ENCODE peak calls at places on chromosomes 11 and 22, in ten cellular contexts. One of them, this sample, is unnamed.

GRCh38 chr11:34977039-34977906 is 60.9 kb downstream of the PDHX start:
- DNase-seq in brain microvascular endothelial cell: peak
- DNase-seq in CD8-positive, alpha-beta T cell: no peak
- DNase-seq in lung: no peak
- DNase-seq in fibroblast of mammary gland: peak
- DNase-seq in NB4: peak
- DNase-seq in AG04450: peak
- DNase-seq in mucosa of descending colon: no peak
- DNase-seq in IMR-90: peak
- DNase-seq in lower lobe of right lung: no peak
- DNase-seq in this sample: no peak

GRCh38 chr11:97990162-97990920 is 1030.4 kb upstream of the CNTN5 start:
- DNase-seq in CD8-positive, alpha-beta T cell: no peak
- DNase-seq in brain microvascular endothelial cell: peak
- DNase-seq in NB4: no peak
- DNase-seq in lung: no peak
- DNase-seq in lower lobe of right lung: no peak
- DNase-seq in mucosa of descending colon: no peak
- DNase-seq in IMR-90: no peak
- DNase-seq in AG04450: no peak
- DNase-seq in fibroblast of mammary gland: no peak
- DNase-seq in this sample: no peak

GRCh38 chr22:49545606-49546005 is 282.1 kb downstream of the BRD1 start:
- DNase-seq in mucosa of descending colon: no peak
- DNase-seq in IMR-90: no peak
- DNase-seq in fibroblast of mammary gland: no peak
- DNase-seq in brain microvascular endothelial cell: no peak
- DNase-seq in NB4: no peak
- DNase-seq in AG04450: no peak
- DNase-seq in lung: no peak
- DNase-seq in CD8-positive, alpha-beta T cell: no peak
- DNase-seq in lower lobe of right lung: peak
- DNase-seq in this sample: no peak

GRCh38 chr22:46047226-46047625 is 70.3 kb upstream of the WNT7B start:
- DNase-seq in CD8-positive, alpha-beta T cell: no peak
- DNase-seq in lower lobe of right lung: peak
- DNase-seq in fibroblast of mammary gland: no peak
- DNase-seq in mucosa of descending colon: peak
- DNase-seq in AG04450: no peak
- DNase-seq in NB4: no peak
- DNase-seq in brain microvascular endothelial cell: no peak
- DNase-seq in lung: no peak
- DNase-seq in IMR-90: no peak
- DNase-seq in this sample: no peak

GRCh38 chr22:42039271-42039670 is 31.3 kb downstream of the NAGA start:
- DNase-seq in lower lobe of right lung: no peak
- DNase-seq in AG04450: no peak
- DNase-seq in mucosa of descending colon: no peak
- DNase-seq in IMR-90: peak
- DNase-seq in fibroblast of mammary gland: peak
- DNase-seq in lung: no peak
- DNase-seq in brain microvascular endothelial cell: no peak
- DNase-seq in CD8-positive, alpha-beta T cell: no peak
- DNase-seq in NB4: no peak
- DNase-seq in this sample: no peak

GRCh38 chr11:26712497-26712896 is 9.4 kb downstream of the SLC5A12 start:
- DNase-seq in mucosa of descending colon: no peak
- DNase-seq in NB4: no peak
- DNase-seq in lung: no peak
- DNase-seq in CD8-positive, alpha-beta T cell: no peak
- DNase-seq in brain microvascular endothelial cell: no peak
- DNase-seq in fibroblast of mammary gland: no peak
- DNase-seq in lower lobe of right lung: no peak
- DNase-seq in AG04450: no peak
- DNase-seq in IMR-90: no peak
- DNase-seq in this sample: no peak

GRCh38 chr11:113618360-113618759 is 87.7 kb downstream of the TMPRSS5 start:
- DNase-seq in NB4: no peak
- DNase-seq in lower lobe of right lung: no peak
- DNase-seq in lung: no peak
- DNase-seq in mucosa of descending colon: no peak
- DNase-seq in AG04450: no peak
- DNase-seq in CD8-positive, alpha-beta T cell: no peak
- DNase-seq in IMR-90: peak
- DNase-seq in brain microvascular endothelial cell: peak
- DNase-seq in fibroblast of mammary gland: peak
- DNase-seq in this sample: no peak

GRCh38 chr11:84383571-84383970 is 1097.4 kb upstream of the CCDC90B start:
- DNase-seq in NB4: no peak
- DNase-seq in mucosa of descending colon: no peak
- DNase-seq in lower lobe of right lung: no peak
- DNase-seq in fibroblast of mammary gland: no peak
- DNase-seq in lung: no peak
- DNase-seq in IMR-90: no peak
- DNase-seq in AG04450: no peak
- DNase-seq in brain microvascular endothelial cell: no peak
- DNase-seq in CD8-positive, alpha-beta T cell: no peak
- DNase-seq in this sample: no peak

GRCh38 chr11:111938687-111939160 is 1.6 kb downstream of the DIXDC1 start:
- DNase-seq in brain microvascular endothelial cell: peak
- DNase-seq in mucosa of descending colon: no peak
- DNase-seq in CD8-positive, alpha-beta T cell: no peak
- DNase-seq in IMR-90: peak
- DNase-seq in AG04450: no peak
- DNase-seq in lung: no peak
- DNase-seq in NB4: peak
- DNase-seq in fibroblast of mammary gland: peak
- DNase-seq in lower lobe of right lung: no peak
- DNase-seq in this sample: peak

GRCh38 chr11:72229336-72229924 is 4.9 kb downstream of the INPPL1 start:
- DNase-seq in brain microvascular endothelial cell: no peak
- DNase-seq in NB4: no peak
- DNase-seq in lower lobe of right lung: no peak
- DNase-seq in CD8-positive, alpha-beta T cell: no peak
- DNase-seq in IMR-90: no peak
- DNase-seq in fibroblast of mammary gland: no peak
- DNase-seq in AG04450: no peak
- DNase-seq in lung: peak
- DNase-seq in mucosa of descending colon: no peak
- DNase-seq in this sample: no peak

GRCh38 chr22:21762712-21763581 is 27.4 kb upstream of the YPEL1 start:
- DNase-seq in NB4: no peak
- DNase-seq in CD8-positive, alpha-beta T cell: no peak
- DNase-seq in IMR-90: no peak
- DNase-seq in mucosa of descending colon: no peak
- DNase-seq in brain microvascular endothelial cell: no peak
- DNase-seq in lung: no peak
- DNase-seq in AG04450: no peak
- DNase-seq in fibroblast of mammary gland: no peak
- DNase-seq in lower lobe of right lung: no peak
- DNase-seq in this sample: peak

GRCh38 chr11:44619931-44620725 is 54.7 kb downstream of the CD82 start:
- DNase-seq in brain microvascular endothelial cell: no peak
- DNase-seq in lower lobe of right lung: no peak
- DNase-seq in AG04450: no peak
- DNase-seq in IMR-90: no peak
- DNase-seq in mucosa of descending colon: no peak
- DNase-seq in CD8-positive, alpha-beta T cell: no peak
- DNase-seq in fibroblast of mammary gland: no peak
- DNase-seq in lung: peak
- DNase-seq in NB4: no peak
- DNase-seq in this sample: no peak

GRCh38 chr11:67615455-67616430 is 9.0 kb downstream of the NDUFV1 start:
- DNase-seq in mucosa of descending colon: peak
- DNase-seq in CD8-positive, alpha-beta T cell: no peak
- DNase-seq in lung: no peak
- DNase-seq in AG04450: no peak
- DNase-seq in brain microvascular endothelial cell: no peak
- DNase-seq in fibroblast of mammary gland: peak
- DNase-seq in NB4: peak
- DNase-seq in lower lobe of right lung: peak
- DNase-seq in IMR-90: no peak
- DNase-seq in this sample: peak

GRCh38 chr11:75328426-75329277 is 22.8 kb downstream of the ARRB1 start:
- DNase-seq in brain microvascular endothelial cell: peak
- DNase-seq in AG04450: no peak
- DNase-seq in CD8-positive, alpha-beta T cell: no peak
- DNase-seq in NB4: peak
- DNase-seq in lower lobe of right lung: peak
- DNase-seq in lung: peak
- DNase-seq in fibroblast of mammary gland: peak
- DNase-seq in IMR-90: peak
- DNase-seq in mucosa of descending colon: peak
- DNase-seq in this sample: peak

GRCh38 chr11:82043316-82043715 is 690.3 kb downstream of the FAM181B start:
- DNase-seq in fibroblast of mammary gland: no peak
- DNase-seq in IMR-90: no peak
- DNase-seq in CD8-positive, alpha-beta T cell: no peak
- DNase-seq in brain microvascular endothelial cell: no peak
- DNase-seq in lower lobe of right lung: no peak
- DNase-seq in lung: no peak
- DNase-seq in AG04450: no peak
- DNase-seq in mucosa of descending colon: no peak
- DNase-seq in NB4: no peak
- DNase-seq in this sample: no peak

GRCh38 chr11:94558932-94559331 is 8.2 kb upstream of the PIWIL4 start:
- DNase-seq in fibroblast of mammary gland: no peak
- DNase-seq in NB4: peak
- DNase-seq in IMR-90: no peak
- DNase-seq in brain microvascular endothelial cell: no peak
- DNase-seq in lung: no peak
- DNase-seq in lower lobe of right lung: no peak
- DNase-seq in AG04450: no peak
- DNase-seq in CD8-positive, alpha-beta T cell: no peak
- DNase-seq in mucosa of descending colon: no peak
- DNase-seq in this sample: no peak
- TF ChIP-seq CTCF in fibroblast of mammary gland: no peak
- TF ChIP-seq CTCF in NB4: no peak
- TF ChIP-seq CTCF in IMR-90: no peak
- TF ChIP-seq CTCF in brain microvascular endothelial cell: no peak
- TF ChIP-seq CTCF in lung: no peak
- TF ChIP-seq CTCF in lower lobe of right lung: no peak
- TF ChIP-seq CTCF in AG04450: no peak
- TF ChIP-seq CTCF in CD8-positive, alpha-beta T cell: no peak
- TF ChIP-seq CTCF in mucosa of descending colon: no peak
- TF ChIP-seq CTCF in this sample: no peak

GRCh38 chr11:118003021-118003423 is 16.8 kb downstream of the IL10RA start:
- DNase-seq in brain microvascular endothelial cell: no peak
- DNase-seq in lower lobe of right lung: no peak
- DNase-seq in AG04450: no peak
- DNase-seq in NB4: peak
- DNase-seq in fibroblast of mammary gland: no peak
- DNase-seq in mucosa of descending colon: no peak
- DNase-seq in CD8-positive, alpha-beta T cell: no peak
- DNase-seq in lung: no peak
- DNase-seq in IMR-90: no peak
- DNase-seq in this sample: peak
- H3K4me3 ChIP-seq in brain microvascular endothelial cell: no peak
- H3K4me3 ChIP-seq in lower lobe of right lung: no peak
- H3K4me3 ChIP-seq in AG04450: no peak
- H3K4me3 ChIP-seq in NB4: no peak
- H3K4me3 ChIP-seq in fibroblast of mammary gland: no peak
- H3K4me3 ChIP-seq in mucosa of descending colon: no peak
- H3K4me3 ChIP-seq in CD8-positive, alpha-beta T cell: no peak
- H3K4me3 ChIP-seq in lung: no peak
- H3K4me3 ChIP-seq in IMR-90: no peak
- H3K4me3 ChIP-seq in this sample: no peak

DNA sequence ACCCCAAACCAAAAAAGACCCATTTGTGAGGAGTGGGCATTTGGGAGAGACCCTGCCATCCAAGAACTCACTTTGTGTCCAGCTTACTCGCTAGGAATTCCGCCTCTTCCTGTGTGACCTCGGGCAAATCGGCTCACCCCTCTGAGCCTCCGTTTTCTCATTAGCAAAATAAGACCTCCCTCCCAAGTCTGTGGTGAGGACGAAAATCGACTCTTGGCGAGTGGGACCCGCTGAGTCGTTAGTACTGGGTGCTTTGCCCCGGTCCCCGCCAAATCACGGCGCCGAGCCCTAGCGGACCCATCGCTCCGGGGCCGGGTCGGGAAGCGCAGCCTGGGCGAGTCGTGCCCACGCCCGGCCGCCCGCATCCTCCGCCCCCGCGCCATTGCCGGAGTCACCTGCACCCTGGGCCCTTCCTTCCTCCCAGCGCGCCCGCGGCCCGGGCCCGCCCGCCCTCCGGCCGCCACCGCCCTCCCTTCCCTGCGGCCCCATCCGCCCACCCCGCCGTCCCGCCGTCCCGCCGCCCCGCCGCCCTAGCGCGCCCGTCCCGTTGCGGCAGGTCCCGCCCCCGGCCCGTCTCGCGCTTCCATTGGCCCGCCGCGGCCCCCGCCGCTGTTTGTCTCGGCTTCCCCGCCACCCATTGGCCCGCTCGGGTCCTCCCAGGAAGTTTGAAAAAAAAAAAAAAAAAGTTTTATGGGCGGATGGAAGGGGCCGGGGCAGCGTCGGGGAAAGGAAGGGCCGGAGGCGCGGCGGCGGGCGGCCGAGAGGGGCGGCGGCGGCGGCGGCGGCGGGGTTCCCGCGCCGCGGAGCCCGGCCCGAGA is 48.9 kb downstream of the TRIOBP start:
- DNase-seq in mucosa of descending colon: peak
- DNase-seq in IMR-90: peak
- DNase-seq in CD8-positive, alpha-beta T cell: peak
- DNase-seq in AG04450: peak
- DNase-seq in lung: peak
- DNase-seq in fibroblast of mammary gland: peak
- DNase-seq in lower lobe of right lung: peak
- DNase-seq in brain microvascular endothelial cell: peak
- DNase-seq in NB4: peak
- DNase-seq in this sample: peak
- TF ChIP-seq CTCF in mucosa of descending colon: no peak
- TF ChIP-seq CTCF in IMR-90: no peak
- TF ChIP-seq CTCF in CD8-positive, alpha-beta T cell: no peak
- TF ChIP-seq CTCF in AG04450: no peak
- TF ChIP-seq CTCF in lung: no peak
- TF ChIP-seq CTCF in fibroblast of mammary gland: no peak
- TF ChIP-seq CTCF in lower lobe of right lung: no peak
- TF ChIP-seq CTCF in brain microvascular endothelial cell: no peak
- TF ChIP-seq CTCF in NB4: no peak
- TF ChIP-seq CTCF in this sample: no peak

DNA sequence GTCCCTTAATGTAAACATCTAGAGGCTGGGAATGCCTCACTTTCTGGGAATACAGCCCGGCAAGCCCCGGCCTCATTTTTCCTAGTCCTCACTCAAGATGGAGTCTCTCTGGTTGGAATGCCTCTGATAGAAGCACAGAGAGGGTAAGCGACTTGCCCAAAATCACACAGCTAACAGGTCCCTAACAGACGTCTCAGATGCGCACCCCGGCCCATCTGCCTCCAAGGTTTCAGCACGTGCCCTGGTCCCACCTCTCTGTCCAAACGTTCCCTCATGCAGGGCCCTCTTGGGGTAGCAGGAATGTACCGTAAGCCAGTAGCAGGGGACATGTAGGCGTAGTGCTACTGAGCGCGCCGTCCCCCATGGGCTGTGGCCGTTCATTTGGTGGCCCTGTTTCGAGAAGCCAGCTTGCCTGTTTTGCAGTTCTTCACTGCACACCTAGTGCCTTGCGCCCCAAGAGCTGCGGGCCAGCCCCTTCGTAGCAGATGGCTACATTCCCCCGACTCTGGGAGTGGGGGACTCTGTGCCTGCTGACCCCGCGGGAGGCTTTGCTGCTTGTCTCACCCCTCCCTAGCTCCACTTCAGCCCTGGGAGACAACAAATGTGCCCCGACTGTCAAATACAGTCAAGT is 62.1 kb upstream of the FADD start:
- DNase-seq in NB4: no peak
- DNase-seq in brain microvascular endothelial cell: no peak
- DNase-seq in fibroblast of mammary gland: no peak
- DNase-seq in lung: no peak
- DNase-seq in lower lobe of right lung: no peak
- DNase-seq in mucosa of descending colon: no peak
- DNase-seq in IMR-90: peak
- DNase-seq in AG04450: no peak
- DNase-seq in CD8-positive, alpha-beta T cell: no peak
- DNase-seq in this sample: no peak
- H3K4me3 ChIP-seq in NB4: no peak
- H3K4me3 ChIP-seq in brain microvascular endothelial cell: no peak
- H3K4me3 ChIP-seq in fibroblast of mammary gland: no peak
- H3K4me3 ChIP-seq in lung: no peak
- H3K4me3 ChIP-seq in lower lobe of right lung: no peak
- H3K4me3 ChIP-seq in mucosa of descending colon: no peak
- H3K4me3 ChIP-seq in IMR-90: no peak
- H3K4me3 ChIP-seq in AG04450: no peak
- H3K4me3 ChIP-seq in CD8-positive, alpha-beta T cell: no peak
- H3K4me3 ChIP-seq in this sample: no peak

This sample was measured in GM12865.